ENCODE peak calls at places on chromosomes 13 and 19, in nine cellular contexts. L, I, C, P, H, F, T, M and N are unnamed samples.

GRCh38 chr13:93146584-93147292 is 79.9 kb upstream of the GPC6 start:
- DNase-seq in C (peak), L (no peak), I (no peak), H (no peak), T (peak), M (no peak), F (no peak), P (no peak), N (no peak)

GRCh38 chr19:51783373-51783772 is 11.6 kb upstream of the FPR3 start:
- DNase-seq in P (no peak), F (no peak), L (no peak), T (no peak), C (no peak), M (no peak), I (peak), H (no peak), N (no peak)

GRCh38 chr19:41263042-41263849 is 926 bp upstream of the HNRNPUL1 start:
- DNase-seq in H (peak), T (peak), L (peak), I (peak), P (peak), C (peak), M (peak), F (peak), N (peak)

GRCh38 chr13:54185785-54186184 is 1157.2 kb downstream of the OLFM4 start:
- DNase-seq in P (no peak), L (no peak), T (no peak), H (no peak), C (no peak), I (peak), F (peak), M (no peak), N (no peak)

GRCh38 chr19:43774103-43774939 is 6.5 kb downstream of the KCNN4 start:
- DNase-seq in L (no peak), F (peak), P (peak), M (peak), T (no peak), H (no peak), I (peak), C (no peak), N (no peak)

GRCh38 chr19:16456652-16457194 is 15.0 kb downstream of the EPS15L1 start:
- DNase-seq in T (no peak), L (no peak), M (no peak), P (no peak), F (no peak), I (no peak), H (peak), C (no peak), N (no peak)

GRCh38 chr13:46480131-46480530 is 72.8 kb upstream of the LRCH1 start:
- DNase-seq in F (no peak), C (no peak), P (no peak), M (no peak), H (no peak), I (no peak), L (no peak), T (no peak), N (no peak)

GRCh38 chr13:111531505-111531904 is 211.1 kb downstream of the TEX29 start:
- DNase-seq in I (no peak), M (no peak), L (no peak), P (peak), T (no peak), H (no peak), F (no peak), C (no peak), N (no peak)

GRCh38 chr19:30666301-30666803 is 294.2 kb downstream of the ZNF536 start:
- DNase-seq in C (no peak), I (peak), M (peak), P (peak), H (peak), L (peak), T (no peak), F (peak), N (no peak)

GRCh38 chr13:20197361-20197834 is 4.7 kb upstream of the GJB2 start:
- DNase-seq in P (no peak), F (no peak), M (no peak), T (peak), C (peak), I (no peak), L (no peak), H (peak), N (no peak)

GRCh38 chr19:15758379-15758778 is 20.6 kb downstream of the OR10H3 start:
- DNase-seq in H (no peak), T (no peak), M (no peak), L (no peak), F (no peak), P (no peak), C (no peak), I (no peak), N (no peak)

GRCh38 chr13:43728411-43728810 is 58.4 kb downstream of the ENOX1 start:
- DNase-seq in L (no peak), P (no peak), F (no peak), H (no peak), T (no peak), M (no peak), C (no peak), I (no peak), N (no peak)

GRCh38 chr13:34577051-34577450 is 365.0 kb upstream of the NBEA start:
- DNase-seq in P (peak), I (no peak), F (no peak), C (peak), L (no peak), T (no peak), M (no peak), H (no peak), N (no peak)

GRCh38 chr19:49423278-49423984 is at the start of gene PTH2:
- DNase-seq in T (no peak), C (no peak), I (no peak), F (no peak), H (no peak), P (no peak), M (no peak), L (no peak), N (no peak)

GRCh38 chr19:28633223-28634030 is 579.5 kb downstream of the UQCRFS1 start:
- DNase-seq in M (peak), F (peak), L (no peak), P (peak), T (peak), H (peak), I (peak), C (peak), N (no peak)

GRCh38 chr19:33810821-33811220 is 14.2 kb downstream of the KCTD15 start:
- DNase-seq in F (no peak), L (no peak), H (no peak), I (no peak), M (no peak), C (no peak), P (no peak), T (no peak), N (no peak)

GRCh38 chr19:46180701-46181385 is 32.8 kb downstream of the IGFL2 start:
- DNase-seq in C (no peak), L (no peak), T (no peak), H (no peak), I (no peak), M (no peak), P (peak), F (no peak), N (no peak)

GRCh38 chr19:42121666-42122069 is 10.6 kb downstream of the POU2F2 start:
- DNase-seq in I (no peak), F (no peak), P (peak), L (peak), C (no peak), T (no peak), H (peak), M (no peak), N (no peak)

GRCh38 chr19:10751109-10751972 is 33.5 kb downstream of the DNM2 start:
- DNase-seq in M (no peak), T (no peak), I (peak), F (no peak), H (no peak), C (no peak), P (no peak), L (no peak), N (peak)

GRCh38 chr13:110230661-110231347 is 76.2 kb downstream of the COL4A1 start:
- DNase-seq in F (peak), L (no peak), I (no peak), T (no peak), M (no peak), C (no peak), H (no peak), P (no peak), N (no peak)

GRCh38 chr13:38575427-38575826 is 111.5 kb upstream of the FREM2 start:
- DNase-seq in I (no peak), C (no peak), L (no peak), T (no peak), F (no peak), H (no peak), M (no peak), P (no peak), N (no peak)

GRCh38 chr13:38582133-38582532 is 104.7 kb upstream of the FREM2 start:
- DNase-seq in F (peak), H (peak), L (no peak), P (peak), T (no peak), C (peak), I (peak), M (peak), N (no peak)

GRCh38 chr13:38577048-38577447 is 109.8 kb upstream of the FREM2 start:
- DNase-seq in M (no peak), T (no peak), L (no peak), I (no peak), F (no peak), C (no peak), H (no peak), P (no peak), N (no peak)
- TF ChIP-seq CTCF in M (no peak), T (no peak), L (no peak), I (no peak), F (no peak), C (no peak), H (no peak), P (no peak), N (no peak)

DNA sequence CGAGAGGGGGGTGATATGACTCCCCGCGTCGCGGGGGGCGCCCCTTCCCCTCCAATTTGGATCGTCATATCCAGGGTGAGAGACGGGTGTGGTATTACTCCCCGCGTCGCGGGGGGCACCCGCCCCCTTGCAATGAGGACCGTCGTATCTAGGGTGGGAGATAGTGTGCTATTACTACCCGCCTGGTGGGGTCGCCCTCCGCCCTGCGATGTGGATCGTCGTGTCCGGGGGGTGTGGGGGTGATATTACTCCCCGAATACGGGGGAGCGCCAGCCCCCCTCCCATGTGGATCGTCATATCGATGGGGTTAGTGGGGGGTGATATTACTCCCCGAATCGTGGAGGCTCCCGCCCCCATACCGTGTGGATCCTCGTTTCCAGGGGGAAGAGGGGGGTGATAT is 29.2 kb upstream of the RGCC start:
- DNase-seq in P (no peak), M (no peak), F (peak), H (peak), T (no peak), L (no peak), C (no peak), I (peak), N (no peak)
- TF ChIP-seq CTCF in P (peak), M (peak), F (peak), H (peak), T (peak), L (no peak), C (peak), I (peak), N (no peak)

GRCh38 chr13:41935501-41935900 is 25.4 kb downstream of the VWA8 start:
- DNase-seq in F (no peak), C (no peak), T (no peak), P (no peak), L (no peak), M (no peak), I (no peak), H (no peak), N (no peak)
- TF ChIP-seq CTCF in F (no peak), C (no peak), T (no peak), P (no peak), L (no peak), M (no peak), I (no peak), H (no peak), N (no peak)

DNA sequence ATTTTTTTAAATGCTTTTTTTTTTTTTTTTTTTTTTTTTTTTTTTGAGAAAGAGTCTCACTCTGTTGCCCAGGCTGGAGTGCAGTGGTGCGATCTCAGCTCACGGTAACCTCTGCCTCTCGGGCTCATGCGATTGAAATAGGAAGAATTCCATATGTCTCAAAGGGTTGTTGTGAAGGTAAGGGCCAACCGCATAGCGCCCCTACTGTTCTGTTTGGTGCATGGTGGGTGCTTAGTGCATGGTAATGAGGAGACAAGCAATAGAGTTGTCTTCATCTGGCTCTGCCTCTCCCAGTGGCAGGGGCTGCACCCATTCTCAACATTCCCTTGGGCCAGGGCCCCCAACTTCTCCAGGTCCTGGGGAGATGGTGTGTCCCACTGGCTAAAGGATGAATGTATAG is 68.7 kb downstream of the RASL11A start:
- DNase-seq in L (no peak), C (no peak), T (no peak), I (peak), M (peak), P (no peak), F (peak), H (peak), N (no peak)
- TF ChIP-seq CTCF in L (peak), C (peak), T (peak), I (peak), M (peak), P (peak), F (peak), H (peak), N (no peak)

GRCh38 chr13:88000239-88000638 is 329.1 kb downstream of the SLITRK5 start:
- DNase-seq in C (no peak), H (no peak), F (no peak), P (no peak), I (no peak), L (no peak), M (no peak), T (no peak), N (no peak)

GRCh38 chr13:87999791-88000190 is 328.6 kb downstream of the SLITRK5 start:
- DNase-seq in T (no peak), I (no peak), P (no peak), C (peak), M (no peak), F (no peak), L (no peak), H (no peak), N (no peak)

GRCh38 chr13:88000787-88001186 is 329.6 kb downstream of the SLITRK5 start:
- DNase-seq in I (no peak), C (no peak), M (no peak), L (no peak), T (no peak), H (no peak), F (no peak), P (no peak), N (no peak)

GRCh38 chr13:87999141-87999765 is 328.1 kb downstream of the SLITRK5 start:
- DNase-seq in M (no peak), C (peak), T (peak), F (no peak), I (no peak), P (peak), L (no peak), H (no peak), N (no peak)

DNA sequence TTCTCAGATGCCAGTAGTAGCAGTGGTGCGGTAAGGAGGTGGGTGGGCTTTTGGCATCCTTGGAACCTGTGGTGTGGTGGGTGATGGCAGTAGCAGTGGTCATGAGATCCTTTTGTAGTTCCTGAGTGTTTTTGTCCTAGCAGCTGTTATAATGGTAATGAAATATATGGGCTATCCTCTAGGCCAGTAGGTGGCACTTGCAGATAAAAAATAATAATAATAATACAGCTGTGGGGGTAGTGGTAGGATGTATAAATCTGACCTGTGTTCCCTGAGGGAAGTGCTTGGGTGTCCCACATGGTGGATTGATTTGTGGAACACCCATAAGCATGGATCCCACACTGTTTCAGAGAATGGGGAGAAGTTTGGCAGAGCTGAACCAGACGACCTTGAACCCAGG is 334.0 kb downstream of the SLITRK5 start:
- DNase-seq in C (no peak), F (no peak), M (no peak), L (no peak), H (no peak), T (no peak), P (no peak), I (no peak), N (no peak)
- TF ChIP-seq CTCF in C (no peak), F (no peak), M (no peak), L (no peak), H (no peak), T (no peak), P (no peak), I (no peak), N (no peak)

GRCh38 chr19:32219881-32220552 is 125.4 kb upstream of the ZNF507 start:
- DNase-seq in L (no peak), C (no peak), F (no peak), I (no peak), H (peak), P (no peak), M (no peak), T (no peak), N (no peak)
- TF ChIP-seq CTCF in L (no peak), C (no peak), F (no peak), I (no peak), H (no peak), P (no peak), M (no peak), T (no peak), N (no peak)

GRCh38 chr19:6425732-6426686 is 1.4 kb upstream of the KHSRP start:
- DNase-seq in P (no peak), F (no peak), C (no peak), H (no peak), I (no peak), T (no peak), M (no peak), L (no peak), N (no peak)
- TF ChIP-seq CTCF in P (peak), F (no peak), C (no peak), H (no peak), I (no peak), T (no peak), M (peak), L (no peak), N (no peak)

GRCh38 chr19:36488816-36489138 is 584 bp downstream of the ZNF566 start:
- DNase-seq in T (no peak), P (no peak), H (peak), C (no peak), M (no peak), I (no peak), F (no peak), L (peak), N (no peak)
- TF ChIP-seq CTCF in T (no peak), P (peak), H (peak), C (no peak), M (no peak), I (no peak), F (no peak), L (no peak), N (no peak)

GRCh38 chr13:72295173-72295572 is 428.2 kb upstream of the DACH1 start:
- DNase-seq in P (no peak), T (no peak), H (no peak), M (no peak), L (no peak), I (peak), F (no peak), C (peak), N (no peak)

GRCh38 chr13:72293206-72293605 is 426.2 kb upstream of the DACH1 start:
- DNase-seq in H (no peak), M (no peak), T (no peak), C (no peak), I (no peak), P (no peak), F (no peak), L (no peak), N (no peak)

GRCh38 chr13:72296246-72296645 is 429.2 kb upstream of the DACH1 start:
- DNase-seq in C (no peak), T (no peak), I (no peak), P (no peak), L (no peak), M (no peak), H (no peak), F (no peak), N (no peak)

GRCh38 chr13:72290962-72291681 is 424.1 kb upstream of the DACH1 start:
- DNase-seq in L (no peak), H (no peak), M (no peak), C (peak), F (no peak), P (peak), T (no peak), I (no peak), N (no peak)
- TF ChIP-seq CTCF in L (no peak), H (no peak), M (no peak), C (peak), F (no peak), P (no peak), T (no peak), I (no peak), N (no peak)

GRCh38 chr13:24406524-24406923 is 97.1 kb downstream of the C1QTNF9 start:
- DNase-seq in M (no peak), L (no peak), T (no peak), F (no peak), P (no peak), I (no peak), C (no peak), H (no peak), N (no peak)

GRCh38 chr13:24407844-24408243 is 98.5 kb downstream of the C1QTNF9 start:
- DNase-seq in M (no peak), L (no peak), P (no peak), T (no peak), I (no peak), H (no peak), C (no peak), F (no peak), N (no peak)
- TF ChIP-seq CTCF in M (peak), L (no peak), P (peak), T (no peak), I (no peak), H (no peak), C (no peak), F (no peak), N (no peak)